ENCODE peak calls at places on chromosome 2, in eight cellular contexts. One of them, this sample, is unnamed.

GRCh38 chr2:32743480-32744236 is 115.8 kb downstream of the TTC27 start:
- DNase-seq in kidney: no peak
- DNase-seq in pancreas: no peak
- DNase-seq in choroid plexus epithelial cell: peak
- DNase-seq in astrocyte: peak
- DNase-seq in lower lobe of right lung: no peak
- DNase-seq in sigmoid colon: no peak
- DNase-seq in adrenal gland: no peak
- DNase-seq in this sample: no peak

GRCh38 chr2:107990718-107991117 is 4.4 kb downstream of the SLC5A7 start:
- DNase-seq in kidney: no peak
- DNase-seq in pancreas: no peak
- DNase-seq in choroid plexus epithelial cell: no peak
- DNase-seq in astrocyte: no peak
- DNase-seq in lower lobe of right lung: no peak
- DNase-seq in sigmoid colon: no peak
- DNase-seq in adrenal gland: no peak
- DNase-seq in this sample: no peak

GRCh38 chr2:26245810-26246209 is 1.1 kb downstream of the HADHB start:
- DNase-seq in kidney: no peak
- DNase-seq in pancreas: no peak
- DNase-seq in choroid plexus epithelial cell: peak
- DNase-seq in astrocyte: peak
- DNase-seq in lower lobe of right lung: no peak
- DNase-seq in sigmoid colon: no peak
- DNase-seq in adrenal gland: no peak
- DNase-seq in this sample: no peak

GRCh38 chr2:8520791-8521344 is 161.0 kb upstream of the ID2 start:
- DNase-seq in kidney: no peak
- DNase-seq in pancreas: no peak
- DNase-seq in choroid plexus epithelial cell: no peak
- DNase-seq in astrocyte: no peak
- DNase-seq in lower lobe of right lung: peak
- DNase-seq in sigmoid colon: no peak
- DNase-seq in adrenal gland: no peak
- DNase-seq in this sample: no peak

GRCh38 chr2:101613073-101613704 is 84.3 kb upstream of the MAP4K4 start:
- DNase-seq in kidney: no peak
- DNase-seq in pancreas: no peak
- DNase-seq in choroid plexus epithelial cell: no peak
- DNase-seq in astrocyte: no peak
- DNase-seq in lower lobe of right lung: no peak
- DNase-seq in sigmoid colon: peak
- DNase-seq in adrenal gland: no peak
- DNase-seq in this sample: no peak

GRCh38 chr2:233356546-233357308 is 2.4 kb downstream of the DGKD start:
- DNase-seq in kidney: no peak
- DNase-seq in pancreas: no peak
- DNase-seq in choroid plexus epithelial cell: no peak
- DNase-seq in astrocyte: no peak
- DNase-seq in lower lobe of right lung: no peak
- DNase-seq in sigmoid colon: no peak
- DNase-seq in adrenal gland: peak
- DNase-seq in this sample: no peak

GRCh38 chr2:68365087-68365486 is at the start of gene PLEK:
- DNase-seq in kidney: peak
- DNase-seq in pancreas: no peak
- DNase-seq in choroid plexus epithelial cell: peak
- DNase-seq in astrocyte: no peak
- DNase-seq in lower lobe of right lung: peak
- DNase-seq in sigmoid colon: peak
- DNase-seq in adrenal gland: peak
- DNase-seq in this sample: no peak

GRCh38 chr2:236939751-236940229 is 145.9 kb upstream of the COPS8 start:
- DNase-seq in kidney: no peak
- DNase-seq in pancreas: no peak
- DNase-seq in choroid plexus epithelial cell: no peak
- DNase-seq in astrocyte: peak
- DNase-seq in lower lobe of right lung: no peak
- DNase-seq in sigmoid colon: no peak
- DNase-seq in adrenal gland: peak
- DNase-seq in this sample: no peak

GRCh38 chr2:96103906-96104861 is 12.2 kb downstream of the ADRA2B start:
- DNase-seq in kidney: peak
- DNase-seq in pancreas: no peak
- DNase-seq in choroid plexus epithelial cell: no peak
- DNase-seq in astrocyte: no peak
- DNase-seq in lower lobe of right lung: peak
- DNase-seq in sigmoid colon: peak
- DNase-seq in adrenal gland: peak
- DNase-seq in this sample: no peak

GRCh38 chr2:142395294-142395693 is 264.5 kb upstream of the LRP1B start:
- DNase-seq in kidney: no peak
- DNase-seq in pancreas: no peak
- DNase-seq in choroid plexus epithelial cell: peak
- DNase-seq in astrocyte: peak
- DNase-seq in lower lobe of right lung: no peak
- DNase-seq in sigmoid colon: no peak
- DNase-seq in adrenal gland: no peak
- DNase-seq in this sample: no peak

GRCh38 chr2:3099860-3100234 is 277.8 kb downstream of the EIPR1 start:
- DNase-seq in kidney: peak
- DNase-seq in pancreas: no peak
- DNase-seq in choroid plexus epithelial cell: no peak
- DNase-seq in astrocyte: no peak
- DNase-seq in lower lobe of right lung: no peak
- DNase-seq in sigmoid colon: no peak
- DNase-seq in adrenal gland: peak
- DNase-seq in this sample: no peak

GRCh38 chr2:57199663-57200062 is 846.9 kb upstream of the VRK2 start:
- DNase-seq in kidney: no peak
- DNase-seq in pancreas: no peak
- DNase-seq in choroid plexus epithelial cell: no peak
- DNase-seq in astrocyte: no peak
- DNase-seq in lower lobe of right lung: no peak
- DNase-seq in sigmoid colon: no peak
- DNase-seq in adrenal gland: no peak
- DNase-seq in this sample: no peak

GRCh38 chr2:100944617-100945432 is 57.3 kb upstream of the RPL31 start:
- DNase-seq in kidney: no peak
- DNase-seq in pancreas: no peak
- DNase-seq in choroid plexus epithelial cell: no peak
- DNase-seq in astrocyte: no peak
- DNase-seq in lower lobe of right lung: no peak
- DNase-seq in sigmoid colon: no peak
- DNase-seq in adrenal gland: no peak
- DNase-seq in this sample: no peak

GRCh38 chr2:50691518-50691917 is 340.4 kb downstream of the NRXN1 start:
- DNase-seq in kidney: no peak
- DNase-seq in pancreas: no peak
- DNase-seq in choroid plexus epithelial cell: no peak
- DNase-seq in astrocyte: peak
- DNase-seq in lower lobe of right lung: no peak
- DNase-seq in sigmoid colon: no peak
- DNase-seq in adrenal gland: no peak
- DNase-seq in this sample: no peak

GRCh38 chr2:210252699-210253606 is 27.7 kb upstream of the ACADL start:
- DNase-seq in kidney: no peak
- DNase-seq in pancreas: no peak
- DNase-seq in choroid plexus epithelial cell: no peak
- DNase-seq in astrocyte: no peak
- DNase-seq in lower lobe of right lung: peak
- DNase-seq in sigmoid colon: no peak
- DNase-seq in adrenal gland: no peak
- DNase-seq in this sample: no peak

GRCh38 chr2:201151127-201152074 is 31.5 kb upstream of the CASP10 start:
- DNase-seq in kidney: no peak
- DNase-seq in pancreas: no peak
- DNase-seq in choroid plexus epithelial cell: peak
- DNase-seq in astrocyte: peak
- DNase-seq in lower lobe of right lung: no peak
- DNase-seq in sigmoid colon: no peak
- DNase-seq in adrenal gland: no peak
- DNase-seq in this sample: no peak

GRCh38 chr2:204486855-204487254 is 58.4 kb upstream of the PARD3B start:
- DNase-seq in kidney: no peak
- DNase-seq in pancreas: no peak
- DNase-seq in choroid plexus epithelial cell: peak
- DNase-seq in astrocyte: peak
- DNase-seq in lower lobe of right lung: no peak
- DNase-seq in sigmoid colon: no peak
- DNase-seq in adrenal gland: no peak
- DNase-seq in this sample: no peak

GRCh38 chr2:231069379-231070054 is 12.8 kb downstream of the PSMD1 start:
- DNase-seq in kidney: no peak
- DNase-seq in pancreas: no peak
- DNase-seq in choroid plexus epithelial cell: peak
- DNase-seq in astrocyte: peak
- DNase-seq in lower lobe of right lung: no peak
- DNase-seq in sigmoid colon: no peak
- DNase-seq in adrenal gland: no peak
- DNase-seq in this sample: no peak

GRCh38 chr2:11692966-11693521 is 23.0 kb upstream of the NTSR2 start:
- DNase-seq in kidney: no peak
- DNase-seq in pancreas: peak
- DNase-seq in choroid plexus epithelial cell: peak
- DNase-seq in astrocyte: no peak
- DNase-seq in lower lobe of right lung: no peak
- DNase-seq in sigmoid colon: peak
- DNase-seq in adrenal gland: peak
- DNase-seq in this sample: no peak

GRCh38 chr2:152578573-152578972 is 138.7 kb downstream of the PRPF40A start:
- DNase-seq in kidney: no peak
- DNase-seq in pancreas: no peak
- DNase-seq in choroid plexus epithelial cell: no peak
- DNase-seq in astrocyte: no peak
- DNase-seq in lower lobe of right lung: no peak
- DNase-seq in sigmoid colon: no peak
- DNase-seq in adrenal gland: no peak
- DNase-seq in this sample: no peak

GRCh38 chr2:236395067-236395466 is 130.9 kb upstream of the ASB18 start:
- DNase-seq in kidney: no peak
- DNase-seq in pancreas: no peak
- DNase-seq in choroid plexus epithelial cell: no peak
- DNase-seq in astrocyte: no peak
- DNase-seq in lower lobe of right lung: no peak
- DNase-seq in sigmoid colon: no peak
- DNase-seq in adrenal gland: no peak
- DNase-seq in this sample: no peak

GRCh38 chr2:202541137-202541536 is 93.6 kb upstream of the FAM117B start:
- DNase-seq in kidney: no peak
- DNase-seq in pancreas: no peak
- DNase-seq in choroid plexus epithelial cell: no peak
- DNase-seq in astrocyte: peak
- DNase-seq in lower lobe of right lung: no peak
- DNase-seq in sigmoid colon: no peak
- DNase-seq in adrenal gland: no peak
- DNase-seq in this sample: no peak
- TF ChIP-seq CTCF in kidney: no peak
- TF ChIP-seq CTCF in pancreas: no peak
- TF ChIP-seq CTCF in choroid plexus epithelial cell: no peak
- TF ChIP-seq CTCF in astrocyte: no peak
- TF ChIP-seq CTCF in lower lobe of right lung: no peak
- TF ChIP-seq CTCF in sigmoid colon: no peak
- TF ChIP-seq CTCF in adrenal gland: no peak
- TF ChIP-seq CTCF in this sample: no peak

DNA sequence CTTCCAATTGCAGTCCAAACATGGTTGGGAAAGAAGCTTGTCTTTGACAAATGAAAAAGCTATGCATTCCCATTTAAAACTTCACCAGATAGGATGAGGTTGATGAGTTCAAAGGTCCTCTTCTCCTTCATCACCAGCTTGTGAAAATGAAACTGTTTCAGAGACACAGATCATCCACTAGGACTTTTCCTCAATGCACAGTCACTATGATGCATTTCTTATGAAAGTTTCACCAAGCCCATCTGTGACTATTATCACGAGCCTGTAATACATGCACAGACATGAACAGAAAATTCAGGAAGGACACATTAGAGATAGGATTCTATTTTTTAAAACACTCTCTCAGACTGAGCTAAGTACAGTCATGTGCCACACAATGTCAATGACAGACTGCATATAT is 644.4 kb downstream of the PLCL1 start:
- DNase-seq in kidney: no peak
- DNase-seq in pancreas: no peak
- DNase-seq in choroid plexus epithelial cell: no peak
- DNase-seq in astrocyte: no peak
- DNase-seq in lower lobe of right lung: no peak
- DNase-seq in sigmoid colon: no peak
- DNase-seq in adrenal gland: no peak
- DNase-seq in this sample: no peak
- H3K4me3 ChIP-seq in kidney: no peak
- H3K4me3 ChIP-seq in pancreas: no peak
- H3K4me3 ChIP-seq in choroid plexus epithelial cell: no peak
- H3K4me3 ChIP-seq in astrocyte: no peak
- H3K4me3 ChIP-seq in lower lobe of right lung: no peak
- H3K4me3 ChIP-seq in sigmoid colon: no peak
- H3K4me3 ChIP-seq in adrenal gland: no peak
- H3K4me3 ChIP-seq in this sample: no peak

GRCh38 chr2:40760071-40760666 is 308.3 kb upstream of the SLC8A1 start:
- DNase-seq in kidney: no peak
- DNase-seq in pancreas: no peak
- DNase-seq in choroid plexus epithelial cell: peak
- DNase-seq in astrocyte: peak
- DNase-seq in lower lobe of right lung: no peak
- DNase-seq in sigmoid colon: peak
- DNase-seq in adrenal gland: peak
- DNase-seq in this sample: no peak
- TF ChIP-seq CTCF in kidney: peak
- TF ChIP-seq CTCF in pancreas: peak
- TF ChIP-seq CTCF in choroid plexus epithelial cell: peak
- TF ChIP-seq CTCF in astrocyte: peak
- TF ChIP-seq CTCF in lower lobe of right lung: peak
- TF ChIP-seq CTCF in sigmoid colon: peak
- TF ChIP-seq CTCF in adrenal gland: peak
- TF ChIP-seq CTCF in this sample: peak

DNA sequence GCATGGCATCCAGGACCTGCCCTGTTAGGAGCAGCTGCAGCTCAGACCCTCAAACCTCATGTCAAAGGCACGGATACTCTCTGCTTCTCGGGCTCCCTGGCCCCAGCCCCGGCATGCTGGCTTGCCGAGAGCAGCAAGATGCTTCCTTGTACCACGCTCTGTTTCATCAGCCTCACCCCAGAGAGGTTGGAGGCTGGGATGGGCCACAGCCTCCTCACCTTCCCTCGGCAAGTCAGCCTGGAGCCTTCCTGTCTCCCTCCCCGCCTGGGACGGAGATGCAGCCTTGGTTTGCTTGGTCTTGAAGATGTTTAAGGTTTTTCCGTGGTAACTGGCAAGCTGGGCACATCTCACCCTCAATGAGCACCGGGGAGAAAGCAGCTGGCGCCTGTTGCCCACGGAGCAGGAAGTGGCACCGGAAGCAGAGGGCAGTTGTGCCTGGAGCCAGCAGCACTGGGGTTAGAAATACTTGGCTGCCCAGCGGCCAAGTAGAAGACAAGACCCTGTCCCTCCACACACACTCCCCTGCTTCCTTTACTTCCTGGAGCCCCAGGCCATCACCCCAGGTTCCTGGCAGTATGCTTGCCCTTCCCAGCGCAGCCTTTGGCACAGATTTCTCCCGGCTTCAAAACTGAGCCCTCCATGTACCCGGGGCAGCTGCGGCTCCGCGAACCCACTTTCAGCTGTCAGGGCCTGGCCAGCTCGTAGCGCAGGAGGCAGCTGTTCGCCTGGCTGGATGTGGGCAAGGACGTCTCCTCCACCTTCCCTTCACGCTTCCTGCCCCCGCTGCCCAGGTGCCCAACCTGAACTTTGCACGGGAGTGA is 17.4 kb downstream of the FBLN7 start:
- DNase-seq in kidney: no peak
- DNase-seq in pancreas: no peak
- DNase-seq in choroid plexus epithelial cell: no peak
- DNase-seq in astrocyte: no peak
- DNase-seq in lower lobe of right lung: no peak
- DNase-seq in sigmoid colon: no peak
- DNase-seq in adrenal gland: peak
- DNase-seq in this sample: no peak
- H3K4me3 ChIP-seq in kidney: no peak
- H3K4me3 ChIP-seq in pancreas: no peak
- H3K4me3 ChIP-seq in choroid plexus epithelial cell: no peak
- H3K4me3 ChIP-seq in astrocyte: no peak
- H3K4me3 ChIP-seq in lower lobe of right lung: no peak
- H3K4me3 ChIP-seq in sigmoid colon: no peak
- H3K4me3 ChIP-seq in adrenal gland: no peak
- H3K4me3 ChIP-seq in this sample: no peak